ENCODE peak calls at places on chromosomes 5 and 9, in nine cellular contexts. P is ELF-1; X is C1 segment of cervical spinal cord; C is HEK293T; O is skeletal muscle cell; Z is AML-193; A is PC-3; N is stimulated activated CD4-positive, alpha-beta T cell treated with anti-CD3 and anti-CD28 coated beads, Interleukin-15, amount 100 ng/mL, for 1 hour; W is stimulated activated CD8-positive, alpha-beta memory T cell treated with anti-CD3 and anti-CD28 coated beads, Interleukin-2, amount 100 ng/mL, for 1 hour. I is an unnamed sample.

GRCh38 chr5:124408738-124409453 is 337.5 kb downstream of the ZNF608 start:
- DNase-seq in O (no peak), N (no peak), Z (no peak), X (no peak), A (no peak), C (no peak), W (no peak), P (no peak), I (no peak)

GRCh38 chr9:95185931-95186330 is 131.6 kb downstream of the FANCC start:
- DNase-seq in O (no peak), C (no peak), P (no peak), N (no peak), Z (no peak), A (no peak), W (no peak), X (no peak), I (no peak)

GRCh38 chr5:141637266-141637692 is 482 bp downstream of the RELL2 start:
- DNase-seq in N (no peak), Z (no peak), O (no peak), P (peak; percentile 52), A (no peak), X (no peak), C (peak; percentile 42), W (no peak), I (no peak)

GRCh38 chr5:67636091-67636490 is 439.5 kb upstream of the CD180 start:
- DNase-seq in P (no peak), O (no peak), A (no peak), Z (no peak), X (peak; percentile 24), N (no peak), W (no peak), C (no peak), I (peak; percentile 65)

GRCh38 chr5:56167522-56167921 is 65.6 kb downstream of the ANKRD55 start:
- DNase-seq in O (no peak), N (no peak), P (no peak), W (no peak), A (no peak), C (no peak), X (no peak), Z (no peak), I (no peak)

GRCh38 chr9:17134396-17134842 is 421 bp upstream of the CNTLN start:
- DNase-seq in P (no peak), A (peak; percentile 14), Z (no peak), C (no peak), X (no peak), O (no peak), N (no peak), W (no peak), I (no peak)

GRCh38 chr5:45862763-45863162 is 166.6 kb upstream of the HCN1 start:
- DNase-seq in N (no peak), P (no peak), O (no peak), A (peak; percentile 6), Z (no peak), C (no peak), W (no peak), X (no peak), I (no peak)

GRCh38 chr9:27194401-27195091 is 85.5 kb downstream of the TEK start:
- DNase-seq in A (peak; percentile 72), X (no peak), Z (no peak), W (no peak), P (peak; percentile 21), N (no peak), O (peak; percentile 84), C (no peak), I (no peak)

GRCh38 chr9:5375790-5376477 is 36.3 kb upstream of the RLN1 start:
- DNase-seq in W (no peak), N (no peak), O (no peak), C (no peak), X (no peak), P (no peak), A (peak; percentile 31), Z (no peak), I (no peak)

GRCh38 chr5:97044057-97044456 is 98.4 kb downstream of the LIX1 start:
- DNase-seq in C (peak; percentile 54), N (no peak), P (peak; percentile 89), A (peak; percentile 49), W (no peak), Z (no peak), X (no peak), O (no peak), I (no peak)